ENCODE peak calls at places on chromosomes 16 and 17, in four cellular contexts. One of them, this sample, is unnamed.
A peak's percentile ranks its signal among the peaks of the same experiment; 100 is the strongest.

GRCh38 chr16:78984887-78985464 is 615.6 kb downstream of the MAF start:
- DNase-seq in PC-3: no peak
- DNase-seq in dorsolateral prefrontal cortex: no peak
- DNase-seq in cardiac muscle cell: no peak
- DNase-seq in this sample: peak; percentile 30

GRCh38 chr17:750431-751037 is 1.5 kb downstream of the GEMIN4 start:
- DNase-seq in cardiac muscle cell: no peak
- DNase-seq in PC-3: peak; percentile 44
- DNase-seq in dorsolateral prefrontal cortex: no peak
- DNase-seq in this sample: no peak

GRCh38 chr17:41002814-41003213 is 3.1 kb upstream of the KRTAP3-2 start:
- DNase-seq in cardiac muscle cell: no peak
- DNase-seq in dorsolateral prefrontal cortex: no peak
- DNase-seq in PC-3: peak; percentile 61
- DNase-seq in this sample: no peak

GRCh38 chr16:30949655-30950515 is 1.0 kb downstream of the ORAI3 start:
- DNase-seq in dorsolateral prefrontal cortex: no peak
- DNase-seq in PC-3: peak; percentile 20
- DNase-seq in cardiac muscle cell: peak; percentile 82
- DNase-seq in this sample: peak; percentile 85

GRCh38 chr16:65121870-65122723 is at the start of gene CDH11:
- DNase-seq in cardiac muscle cell: peak; percentile 96
- DNase-seq in dorsolateral prefrontal cortex: peak; percentile 50
- DNase-seq in PC-3: peak; percentile 65
- DNase-seq in this sample: peak; percentile 72

GRCh38 chr16:48317614-48318013 is 67.6 kb downstream of the SIAH1 start:
- DNase-seq in dorsolateral prefrontal cortex: no peak
- DNase-seq in cardiac muscle cell: peak; percentile 72
- DNase-seq in PC-3: peak; percentile 65
- DNase-seq in this sample: no peak

GRCh38 chr16:76854234-76854633 is 336.8 kb upstream of the MON1B start:
- DNase-seq in cardiac muscle cell: peak; percentile 19
- DNase-seq in PC-3: peak; percentile 29
- DNase-seq in dorsolateral prefrontal cortex: no peak
- DNase-seq in this sample: no peak

GRCh38 chr16:64695684-64696083 is 426.2 kb downstream of the CDH11 start:
- DNase-seq in dorsolateral prefrontal cortex: no peak
- DNase-seq in PC-3: no peak
- DNase-seq in cardiac muscle cell: no peak
- DNase-seq in this sample: no peak

GRCh38 chr17:66549731-66550207 is 247.4 kb downstream of the PRKCA start:
- DNase-seq in PC-3: peak; percentile 88
- DNase-seq in dorsolateral prefrontal cortex: no peak
- DNase-seq in cardiac muscle cell: peak; percentile 83
- DNase-seq in this sample: no peak

GRCh38 chr16:31459722-31460581 is 651 bp downstream of the ARMC5 start:
- DNase-seq in dorsolateral prefrontal cortex: peak; percentile 99
- DNase-seq in cardiac muscle cell: peak; percentile 100
- DNase-seq in PC-3: peak; percentile 98
- DNase-seq in this sample: peak; percentile 100

GRCh38 chr17:71460943-71461342 is 659.9 kb upstream of the SOX9 start:
- DNase-seq in PC-3: peak; percentile 74
- DNase-seq in cardiac muscle cell: peak; percentile 50
- DNase-seq in dorsolateral prefrontal cortex: no peak
- DNase-seq in this sample: no peak

GRCh38 chr16:4690946-4691665 is 2.3 kb upstream of the NUDT16L1 start:
- DNase-seq in PC-3: no peak
- DNase-seq in cardiac muscle cell: no peak
- DNase-seq in dorsolateral prefrontal cortex: no peak
- DNase-seq in this sample: no peak

GRCh38 chr16:57813466-57813865 is 11.2 kb upstream of the KIFC3 start:
- DNase-seq in dorsolateral prefrontal cortex: no peak
- DNase-seq in cardiac muscle cell: no peak
- DNase-seq in PC-3: no peak
- DNase-seq in this sample: no peak

GRCh38 chr16:24925163-24925562 is 79.4 kb downstream of the SLC5A11 start:
- DNase-seq in dorsolateral prefrontal cortex: no peak
- DNase-seq in PC-3: no peak
- DNase-seq in cardiac muscle cell: no peak
- DNase-seq in this sample: no peak

GRCh38 chr16:30535777-30536190 is 1.1 kb upstream of the ZNF747 start:
- DNase-seq in cardiac muscle cell: peak; percentile 83
- DNase-seq in PC-3: peak; percentile 30
- DNase-seq in dorsolateral prefrontal cortex: peak; percentile 63
- DNase-seq in this sample: peak; percentile 67

GRCh38 chr16:53043986-53044571 is 8.6 kb downstream of the CHD9NB start:
- DNase-seq in dorsolateral prefrontal cortex: no peak
- DNase-seq in cardiac muscle cell: no peak
- DNase-seq in PC-3: no peak
- DNase-seq in this sample: peak; percentile 19

GRCh38 chr16:79790854-79791253 is 190.3 kb upstream of the MAF start:
- DNase-seq in cardiac muscle cell: no peak
- DNase-seq in PC-3: no peak
- DNase-seq in dorsolateral prefrontal cortex: no peak
- DNase-seq in this sample: no peak

GRCh38 chr17:31373150-31374082 is 18.1 kb upstream of the RAB11FIP4 start:
- DNase-seq in dorsolateral prefrontal cortex: no peak
- DNase-seq in PC-3: peak; percentile 62
- DNase-seq in cardiac muscle cell: peak; percentile 81
- DNase-seq in this sample: no peak

GRCh38 chr16:61926766-61927165 is 109.5 kb downstream of the CDH8 start:
- DNase-seq in PC-3: peak; percentile 31
- DNase-seq in dorsolateral prefrontal cortex: no peak
- DNase-seq in cardiac muscle cell: no peak
- DNase-seq in this sample: no peak

GRCh38 chr17:83173180-83173996 is 94.0 kb downstream of the METRNL start:
- DNase-seq in PC-3: no peak
- DNase-seq in dorsolateral prefrontal cortex: no peak
- DNase-seq in cardiac muscle cell: no peak
- DNase-seq in this sample: no peak

GRCh38 chr16:81424761-81425160 is 19.8 kb upstream of the CMIP start:
- DNase-seq in PC-3: peak; percentile 39
- DNase-seq in cardiac muscle cell: no peak
- DNase-seq in dorsolateral prefrontal cortex: no peak
- DNase-seq in this sample: no peak

GRCh38 chr16:67537636-67538591 is 9.3 kb downstream of the RIPOR1 start:
- DNase-seq in PC-3: no peak
- DNase-seq in dorsolateral prefrontal cortex: no peak
- DNase-seq in cardiac muscle cell: peak; percentile 52
- DNase-seq in this sample: peak; percentile 85

GRCh38 chr17:12790806-12791148 is 1.5 kb downstream of the ARHGAP44 start:
- DNase-seq in dorsolateral prefrontal cortex: no peak
- DNase-seq in PC-3: no peak
- DNase-seq in cardiac muscle cell: no peak
- DNase-seq in this sample: no peak

GRCh38 chr17:4947010-4947410 is 1.3 kb downstream of the PFN1 start:
- DNase-seq in cardiac muscle cell: no peak
- DNase-seq in dorsolateral prefrontal cortex: no peak
- DNase-seq in PC-3: no peak
- DNase-seq in this sample: no peak

GRCh38 chr16:28098171-28098958 is 34.9 kb upstream of the GSG1L start:
- DNase-seq in PC-3: no peak
- DNase-seq in cardiac muscle cell: no peak
- DNase-seq in dorsolateral prefrontal cortex: no peak
- DNase-seq in this sample: no peak

GRCh38 chr17:49776864-49777263 is 11.6 kb upstream of the KAT7 start:
- DNase-seq in cardiac muscle cell: no peak
- DNase-seq in PC-3: no peak
- DNase-seq in dorsolateral prefrontal cortex: no peak
- DNase-seq in this sample: no peak

GRCh38 chr17:49777577-49777976 is 10.9 kb upstream of the KAT7 start:
- DNase-seq in dorsolateral prefrontal cortex: no peak
- DNase-seq in cardiac muscle cell: no peak
- DNase-seq in PC-3: no peak
- DNase-seq in this sample: no peak

GRCh38 chr17:49775546-49776260 is 11.8 kb upstream of the FAM117A start:
- DNase-seq in cardiac muscle cell: peak; percentile 70
- DNase-seq in PC-3: no peak
- DNase-seq in dorsolateral prefrontal cortex: no peak
- DNase-seq in this sample: no peak

GRCh38 chr17:49783051-49783715 is 5.3 kb upstream of the KAT7 start:
- DNase-seq in dorsolateral prefrontal cortex: no peak
- DNase-seq in cardiac muscle cell: no peak
- DNase-seq in PC-3: no peak
- DNase-seq in this sample: peak; percentile 70

DNA sequence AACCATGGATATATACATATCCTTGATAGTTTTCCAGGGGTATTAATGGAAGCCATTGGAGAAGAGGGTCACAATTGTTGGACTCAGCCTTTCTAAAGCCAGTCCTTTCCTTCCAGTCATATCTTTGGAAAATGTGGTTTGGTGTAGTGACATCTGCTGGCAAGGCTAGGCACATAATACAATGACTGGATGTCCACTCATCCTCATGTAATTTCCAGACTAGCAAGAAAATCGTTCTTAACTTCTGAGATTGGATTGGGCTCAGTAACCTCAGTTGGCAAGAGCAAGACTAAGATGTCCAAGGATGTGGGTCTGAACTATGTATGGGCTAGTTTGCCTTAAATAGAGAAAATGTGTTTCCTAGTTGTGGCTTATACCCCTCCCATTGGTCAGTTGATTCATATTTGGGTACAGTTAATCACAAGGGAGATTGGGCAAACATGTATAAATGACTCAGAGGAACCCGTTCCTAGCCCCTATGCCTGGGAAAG is 8.7 kb upstream of the KAT7 start:
- DNase-seq in PC-3: peak; percentile 83
- DNase-seq in dorsolateral prefrontal cortex: no peak
- DNase-seq in cardiac muscle cell: peak; percentile 89
- DNase-seq in this sample: no peak
- H3K27ac ChIP-seq in PC-3: peak overlapping the region; percentile 13
- H3K27ac ChIP-seq in dorsolateral prefrontal cortex: no peak overlapping the region
- H3K27ac ChIP-seq in cardiac muscle cell: no peak overlapping the region
- H3K27ac ChIP-seq in this sample: no peak overlapping the region

GRCh38 chr17:7382901-7383300 is 2.0 kb downstream of the TNK1 start:
- DNase-seq in dorsolateral prefrontal cortex: no peak
- DNase-seq in PC-3: no peak
- DNase-seq in cardiac muscle cell: no peak
- DNase-seq in this sample: no peak

GRCh38 chr17:7383371-7383741 is 2.5 kb downstream of the TNK1 start:
- DNase-seq in dorsolateral prefrontal cortex: no peak
- DNase-seq in PC-3: no peak
- DNase-seq in cardiac muscle cell: no peak
- DNase-seq in this sample: no peak

GRCh38 chr17:7383742-7384488 is 3.0 kb downstream of the TNK1 start:
- DNase-seq in dorsolateral prefrontal cortex: no peak
- DNase-seq in PC-3: no peak
- DNase-seq in cardiac muscle cell: peak; percentile 38
- DNase-seq in this sample: no peak

GRCh38 chr17:7380855-7381683 is at the start of gene TNK1:
- DNase-seq in PC-3: peak; percentile 49
- DNase-seq in cardiac muscle cell: no peak
- DNase-seq in dorsolateral prefrontal cortex: no peak
- DNase-seq in this sample: peak; percentile 52

DNA sequence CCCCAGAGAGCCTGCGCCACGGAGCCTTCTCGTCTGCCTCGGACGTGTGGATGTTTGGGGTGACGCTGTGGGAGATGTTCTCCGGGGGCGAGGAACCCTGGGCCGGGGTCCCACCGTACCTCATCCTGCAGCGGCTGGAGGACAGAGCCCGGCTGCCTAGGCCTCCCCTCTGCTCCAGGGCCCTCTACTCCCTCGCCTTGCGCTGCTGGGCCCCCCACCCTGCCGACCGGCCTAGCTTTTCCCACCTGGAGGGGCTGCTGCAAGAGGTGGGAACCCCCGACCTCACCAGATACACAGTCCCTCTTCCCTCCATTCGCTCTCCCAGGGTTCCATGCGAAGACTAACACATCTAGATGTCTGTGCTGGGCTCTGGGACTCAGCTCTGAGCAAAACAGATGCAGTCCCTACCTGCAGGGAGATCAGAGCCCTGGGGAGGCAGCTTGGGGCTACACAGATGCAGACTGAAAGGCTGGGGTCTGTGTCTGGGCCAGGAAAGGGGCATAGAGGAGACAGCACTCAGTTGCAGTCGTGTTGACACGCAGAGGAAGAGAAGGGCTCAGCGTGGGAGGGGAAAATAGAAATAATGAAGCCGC is 3.7 kb downstream of the TNK1 start:
- DNase-seq in PC-3: no peak
- DNase-seq in cardiac muscle cell: no peak
- DNase-seq in dorsolateral prefrontal cortex: no peak
- DNase-seq in this sample: no peak
- H3K27ac ChIP-seq in PC-3: no peak overlapping the region
- H3K27ac ChIP-seq in cardiac muscle cell: no peak overlapping the region
- H3K27ac ChIP-seq in dorsolateral prefrontal cortex: peak overlapping the region; percentile 78
- H3K27ac ChIP-seq in this sample: no peak overlapping the region

DNA sequence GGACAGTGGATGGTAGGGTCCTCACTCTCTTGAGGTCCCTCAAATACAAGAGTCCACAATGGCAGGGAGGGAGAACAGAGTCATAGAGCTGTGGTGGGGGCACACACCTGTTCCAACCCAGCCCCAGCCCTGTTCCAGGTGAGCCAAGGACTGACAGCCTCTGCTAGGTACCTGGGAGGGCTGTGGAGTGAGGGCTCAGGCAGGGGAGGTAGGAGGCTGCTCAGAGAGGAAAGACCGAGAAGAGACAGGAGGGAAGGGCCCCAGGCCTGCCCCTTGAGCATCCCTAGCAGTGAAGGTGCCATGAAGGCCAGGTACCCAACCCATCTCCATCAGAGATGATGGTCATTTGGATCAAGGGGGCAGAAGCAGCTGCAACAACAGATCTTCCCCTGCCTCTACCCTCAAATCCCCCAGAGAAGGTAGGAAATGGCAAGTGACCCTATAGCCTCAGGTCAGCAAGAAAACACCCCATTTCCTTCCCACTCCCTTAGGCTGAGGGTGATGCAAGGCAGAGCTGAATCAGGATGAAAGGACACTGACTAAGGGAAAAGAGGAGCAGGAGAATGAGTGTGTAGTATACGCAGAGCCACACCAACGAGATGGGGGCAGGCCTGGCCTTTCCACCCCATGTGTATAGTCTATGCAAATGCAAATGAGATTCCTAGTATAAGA is 28.6 kb downstream of the CD300LG start:
- DNase-seq in cardiac muscle cell: no peak
- DNase-seq in dorsolateral prefrontal cortex: no peak
- DNase-seq in PC-3: no peak
- DNase-seq in this sample: no peak
- H3K27ac ChIP-seq in cardiac muscle cell: no peak overlapping the region
- H3K27ac ChIP-seq in dorsolateral prefrontal cortex: no peak overlapping the region
- H3K27ac ChIP-seq in PC-3: no peak overlapping the region
- H3K27ac ChIP-seq in this sample: no peak overlapping the region

DNA sequence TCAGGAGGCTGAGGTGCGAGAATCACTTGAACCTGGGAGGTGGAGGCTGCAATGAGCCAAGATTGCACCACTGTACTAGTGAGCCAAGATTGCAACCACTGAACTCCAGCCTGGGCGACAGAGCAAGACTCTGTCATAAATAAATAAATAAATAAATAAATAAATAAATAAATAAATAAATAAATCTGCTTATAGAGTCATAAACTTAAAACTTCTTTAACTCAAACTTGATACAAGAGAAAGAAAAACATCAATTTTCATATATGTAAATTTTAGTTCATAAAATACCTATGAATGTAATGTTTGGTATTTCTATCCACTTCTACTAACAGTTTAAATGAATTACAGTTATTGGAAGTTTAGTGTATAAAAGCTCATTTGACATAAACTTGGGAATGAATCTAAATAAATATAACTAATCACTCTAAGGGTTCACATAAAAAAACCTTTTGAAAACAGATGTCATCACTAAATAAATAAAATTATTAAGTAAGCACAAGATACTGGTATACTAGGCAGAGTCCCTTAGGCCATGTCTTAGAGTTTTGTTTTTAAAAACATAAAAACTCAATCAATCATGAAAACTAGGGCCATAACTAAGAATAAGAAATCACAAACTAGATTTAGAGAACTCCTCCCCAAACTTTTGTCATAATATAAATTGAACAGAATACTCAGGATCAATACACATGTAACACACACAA is 54.1 kb downstream of the SMURF2 start:
- DNase-seq in PC-3: peak; percentile 26
- DNase-seq in dorsolateral prefrontal cortex: no peak
- DNase-seq in cardiac muscle cell: no peak
- DNase-seq in this sample: no peak
- H3K27ac ChIP-seq in PC-3: peak overlapping the region; percentile 44
- H3K27ac ChIP-seq in dorsolateral prefrontal cortex: no peak overlapping the region
- H3K27ac ChIP-seq in cardiac muscle cell: no peak overlapping the region
- H3K27ac ChIP-seq in this sample: no peak overlapping the region